ENCODE peak calls at places on chromosomes 12 and 14, in four cellular contexts. D is MG63, G is colonic mucosa, U is PC-9. L is an unnamed sample. For H3K36me3, the result is how much of the 10 kb centered on the place peaks cover.

GRCh38 chr12:22407397-22407796 is 72.9 kb upstream of the ST8SIA1 start:
- DNase-seq in D (no peak), G (no peak), U (no peak), L (no peak)

GRCh38 chr12:10884086-10884725 is at the start of gene PRH1:
- DNase-seq in D (no peak), G (no peak), U (no peak), L (no peak)

GRCh38 chr12:77894548-77894947 is 63.9 kb downstream of the NAV3 start:
- DNase-seq in D (no peak), G (no peak), U (no peak), L (no peak)

GRCh38 chr14:87000071-87000470 is 992.9 kb downstream of the GALC start:
- DNase-seq in D (no peak), G (no peak), U (no peak), L (no peak)

GRCh38 chr14:104731249-104731924 is 7.4 kb downstream of the ADSS1 start:
- DNase-seq in D (no peak), G (no peak), U (no peak), L (no peak)

GRCh38 chr14:76456200-76456599 is 80.3 kb downstream of the ESRRB start:
- DNase-seq in D (peak), G (peak), U (no peak), L (peak)

GRCh38 chr14:93977171-93977570 is 801 bp upstream of the ASB2 start:
- DNase-seq in D (no peak), G (no peak), U (no peak), L (no peak)

GRCh38 chr14:95137804-95138167 is 19.5 kb downstream of the DICER1 start:
- DNase-seq in D (no peak), G (peak), U (no peak), L (no peak)

GRCh38 chr14:25607095-25607657 is 557.2 kb upstream of the STXBP6 start:
- DNase-seq in D (no peak), G (no peak), U (no peak), L (no peak)

GRCh38 chr14:71324767-71325272 is 417.6 kb downstream of the PCNX1 start:
- DNase-seq in D (no peak), G (peak), U (no peak), L (peak)
- H3K4me3 ChIP-seq in D (no peak), G (no peak), U (peak), L (no peak)

GRCh38 chr14:68908201-68908600 is 70.9 kb downstream of the ACTN1 start:
- DNase-seq in D (no peak), G (no peak), U (no peak), L (no peak)

GRCh38 chr14:68911594-68912227 is 67.4 kb downstream of the ACTN1 start:
- DNase-seq in D (peak), G (peak), U (peak), L (peak)

GRCh38 chr14:68908860-68909259 is 70.2 kb downstream of the ACTN1 start:
- DNase-seq in D (no peak), G (no peak), U (no peak), L (no peak)

GRCh38 chr14:68913516-68913915 is 65.6 kb downstream of the ACTN1 start:
- DNase-seq in D (no peak), G (no peak), U (no peak), L (no peak)

GRCh38 chr14:68910540-68910939 is 68.6 kb downstream of the ACTN1 start:
- DNase-seq in D (no peak), G (no peak), U (no peak), L (no peak)
- H3K36me3 ChIP-seq in D (under half), G (under half), U (half or more), L (half or more)

DNA sequence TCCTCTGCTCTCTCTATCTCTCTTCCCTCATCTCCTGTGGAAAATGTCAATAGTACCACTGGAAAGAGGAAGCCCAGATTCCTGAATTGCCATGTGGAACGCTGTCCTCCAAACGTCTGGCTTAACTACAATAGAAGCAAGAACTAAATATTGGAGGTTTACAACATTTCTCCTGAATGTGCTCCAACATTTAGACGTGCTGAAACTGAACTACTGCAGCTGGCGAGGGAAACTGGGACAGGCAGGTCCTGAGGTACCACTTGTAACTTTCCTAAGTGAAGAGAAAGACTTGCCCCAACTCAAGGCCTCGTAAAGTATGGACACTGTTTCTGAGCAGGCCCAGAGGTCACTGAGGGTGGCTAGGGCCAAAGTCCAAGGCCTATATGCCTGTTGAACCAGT is 187.7 kb downstream of the NTF3 start:
- DNase-seq in D (no peak), G (no peak), U (no peak), L (no peak)
- H3K4me3 ChIP-seq in D (no peak), G (no peak), U (no peak), L (no peak)

GRCh38 chr14:102452302-102452701 is 57.3 kb downstream of the ANKRD9 start:
- DNase-seq in D (no peak), G (no peak), U (no peak), L (no peak)
- H3K36me3 ChIP-seq in D (under half), G (under half), U (under half), L (half or more)

DNA sequence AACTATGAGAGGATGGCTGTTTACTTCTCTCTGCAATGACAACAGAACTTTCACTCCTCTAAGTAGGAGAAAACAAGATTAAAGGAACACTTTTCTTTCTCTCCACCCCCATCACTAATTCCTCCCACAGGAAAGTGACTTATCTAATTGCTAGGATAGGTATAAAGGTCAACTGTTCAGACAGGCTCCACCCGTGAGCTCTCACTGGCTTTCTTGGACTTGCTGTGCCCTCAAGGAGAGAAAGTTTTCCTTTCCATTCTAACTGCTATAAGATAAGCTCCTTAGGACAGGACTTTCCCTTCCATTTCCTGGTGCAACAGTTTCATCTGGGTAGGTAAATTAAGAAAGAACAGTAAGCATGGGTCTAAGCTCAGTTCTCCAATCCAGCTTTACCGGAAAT is 4.8 kb downstream of the SLC41A2 start:
- DNase-seq in D (no peak), G (peak), U (no peak), L (no peak)
- H3K4me3 ChIP-seq in D (no peak), G (no peak), U (no peak), L (no peak)

GRCh38 chr12:123617580-123617979 is 15.7 kb downstream of the DDX55 start:
- DNase-seq in D (no peak), G (no peak), U (no peak), L (no peak)

GRCh38 chr12:123617144-123617543 is 15.2 kb downstream of the DDX55 start:
- DNase-seq in D (no peak), G (no peak), U (no peak), L (no peak)

GRCh38 chr12:123621101-123621500 is 12.4 kb downstream of the EIF2B1 start:
- DNase-seq in D (no peak), G (no peak), U (no peak), L (no peak)

DNA sequence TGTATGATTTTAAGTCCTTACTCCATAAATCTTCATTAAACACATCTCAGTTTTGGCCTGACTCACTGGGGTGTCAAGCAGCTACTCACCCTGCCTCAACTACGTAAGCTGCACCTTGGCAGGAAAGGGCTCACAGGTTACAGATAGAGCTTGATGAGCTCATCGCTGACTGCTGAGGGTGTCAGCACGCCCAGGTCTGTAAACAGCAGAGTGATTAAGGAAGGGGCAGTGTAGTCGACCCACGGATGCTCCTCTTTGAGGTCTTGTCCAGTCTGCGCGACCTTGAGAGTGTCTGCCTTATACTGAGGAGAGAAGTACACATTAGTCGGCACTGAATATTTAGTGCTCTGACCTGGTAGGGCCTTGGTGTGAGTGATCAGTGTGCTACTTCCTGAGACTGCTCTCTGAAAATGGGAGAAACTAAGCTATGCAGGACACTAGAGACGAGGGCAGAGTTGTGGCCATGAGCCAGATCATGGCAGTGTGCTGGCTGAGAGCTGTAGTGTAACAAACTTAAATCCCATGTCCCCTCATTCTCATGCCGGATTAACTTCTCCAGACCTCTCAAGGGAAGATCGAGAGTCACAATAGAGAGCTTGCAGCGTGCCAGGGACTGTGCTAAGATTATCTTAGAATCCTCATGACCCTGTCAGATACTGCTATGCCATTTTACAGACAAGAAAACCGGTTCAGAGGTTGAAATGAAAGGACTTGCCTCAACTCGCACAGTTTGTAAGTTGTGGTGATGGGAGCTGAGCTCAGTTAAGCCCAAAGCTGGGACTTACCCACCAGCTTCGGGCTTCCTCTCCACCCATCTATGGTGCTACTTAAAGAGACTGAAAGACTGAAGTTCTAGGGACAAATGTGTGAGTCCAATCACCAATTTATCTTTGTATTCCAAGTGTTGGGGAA is 11.6 kb downstream of the EIF2B1 start:
- DNase-seq in D (no peak), G (no peak), U (no peak), L (no peak)
- H3K36me3 ChIP-seq in D (half or more), G (under half), U (under half), L (half or more)

DNA sequence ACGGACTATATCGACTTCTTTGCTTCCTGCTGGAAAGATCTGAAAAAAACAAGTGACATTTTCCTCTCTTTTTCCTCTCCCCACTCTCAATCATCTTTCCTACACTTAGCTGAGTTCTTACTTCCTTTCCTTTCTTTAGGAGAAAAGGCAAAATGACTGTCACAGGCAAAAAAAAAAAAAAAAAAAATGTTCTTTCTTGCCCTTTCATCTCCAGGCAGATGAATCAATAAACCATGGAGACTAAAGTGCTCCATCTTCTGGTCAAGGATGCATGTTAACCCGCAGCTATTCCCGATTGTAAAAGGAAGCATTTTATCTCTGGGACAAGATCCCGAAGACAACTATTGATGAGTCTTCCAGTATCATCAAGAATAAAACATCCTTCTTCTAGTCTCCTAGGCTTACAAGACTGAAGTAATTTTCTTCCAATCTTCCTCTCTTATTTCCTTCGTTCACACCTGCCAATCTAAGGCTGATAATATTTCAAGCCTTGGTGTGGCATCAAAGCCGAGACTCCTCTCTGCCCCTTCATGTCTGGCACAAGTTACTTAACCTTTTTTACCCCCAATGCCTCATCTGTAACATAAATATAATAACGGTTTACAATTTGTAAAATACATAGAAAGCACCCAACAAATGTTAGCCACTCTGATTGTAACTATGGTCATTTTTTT is 94.2 kb upstream of the PLEKHG7 start:
- DNase-seq in D (no peak), G (peak), U (no peak), L (peak)
- H3K4me3 ChIP-seq in D (no peak), G (no peak), U (no peak), L (peak)

GRCh38 chr12:14514946-14515345 is 52.7 kb downstream of the PLBD1 start:
- DNase-seq in D (no peak), G (no peak), U (no peak), L (no peak)
- H3K36me3 ChIP-seq in D (under half), G (under half), U (under half), L (under half)

GRCh38 chr12:94165152-94165551 is 16.8 kb downstream of the PLXNC1 start:
- DNase-seq in D (no peak), G (no peak), U (no peak), L (no peak)
- H3K4me3 ChIP-seq in D (no peak), G (no peak), U (no peak), L (no peak)

L was measured in adipocyte.